ENCODE peak calls at places on chromosomes 5 and 9, in nine cellular contexts. Z, G, X, E, J, B, S, U and H are unnamed samples.

GRCh38 chr9:123246534-123246933 is 21.9 kb downstream of the STRBP start:
- DNase-seq in Z (peak), G (no peak), X (no peak), E (no peak), J (peak), B (no peak), S (peak), U (no peak), H (no peak)

GRCh38 chr5:73706963-73707362 is 81.0 kb downstream of the ARHGEF28 start:
- DNase-seq in Z (no peak), G (no peak), X (no peak), E (peak), J (no peak), B (no peak), S (peak), U (no peak), H (no peak)

GRCh38 chr5:65620021-65620420 is 4.1 kb downstream of the TRIM23 start:
- DNase-seq in Z (no peak), G (no peak), X (no peak), E (no peak), J (no peak), B (no peak), S (no peak), U (no peak), H (no peak)

GRCh38 chr9:11701706-11702105 is 991.5 kb upstream of the TYRP1 start:
- DNase-seq in Z (no peak), G (no peak), X (no peak), E (no peak), J (no peak), B (no peak), S (no peak), U (no peak), H (no peak)

GRCh38 chr5:112895682-112896081 is 26.3 kb downstream of the REEP5 start:
- DNase-seq in Z (no peak), G (no peak), X (no peak), E (no peak), J (no peak), B (no peak), S (no peak), U (no peak), H (no peak)

GRCh38 chr9:3809724-3810123 is 283.9 kb upstream of the RFX3 start:
- DNase-seq in Z (no peak), G (no peak), X (no peak), E (peak), J (peak), B (peak), S (no peak), U (no peak), H (peak)

GRCh38 chr5:52743970-52744369 is 43.7 kb upstream of the ITGA1 start:
- DNase-seq in Z (no peak), G (no peak), X (no peak), E (peak), J (peak), B (no peak), S (peak), U (no peak), H (peak)

GRCh38 chr5:73030995-73031394 is 75.2 kb downstream of the FCHO2 start:
- DNase-seq in Z (no peak), G (no peak), X (no peak), E (peak), J (peak), B (peak), S (peak), U (peak), H (peak)

GRCh38 chr9:137416563-137417151 is 6.3 kb downstream of the EXD3 start:
- DNase-seq in Z (no peak), G (no peak), X (no peak), E (no peak), J (no peak), B (no peak), S (no peak), U (no peak), H (no peak)

GRCh38 chr9:136572003-136572595 is 26.3 kb upstream of the NOTCH1 start:
- DNase-seq in Z (no peak), G (no peak), X (no peak), E (peak), J (peak), B (no peak), S (peak), U (peak), H (peak)

GRCh38 chr5:1536298-1537165 is 12.8 kb upstream of the LPCAT1 start:
- DNase-seq in Z (no peak), G (peak), X (no peak), E (peak), J (no peak), B (no peak), S (no peak), U (no peak), H (peak)

GRCh38 chr5:56950626-56951130 is 1.2 kb downstream of the MIER3 start:
- DNase-seq in Z (peak), G (peak), X (no peak), E (peak), J (peak), B (peak), S (peak), U (peak), H (peak)